ENCODE peak calls at places on chromosome 20, in four cellular contexts. K, V, P and Y are unnamed samples.

GRCh38 chr20:12699374-12700228 is 309.2 kb upstream of the SPTLC3 start:
- DNase-seq in K (no peak), V (no peak), P (no peak), Y (no peak)

GRCh38 chr20:24470031-24470781 is 777 bp downstream of the SYNDIG1 start:
- DNase-seq in K (no peak), V (peak), P (no peak), Y (no peak)

GRCh38 chr20:19775353-19776201 is 17.5 kb downstream of the RIN2 start:
- DNase-seq in K (no peak), V (no peak), P (no peak), Y (no peak)

GRCh38 chr20:2692036-2692885 is at the start of gene EBF4:
- DNase-seq in K (no peak), V (peak), P (no peak), Y (peak)

GRCh38 chr20:10611357-10611756 is 62.4 kb downstream of the JAG1 start:
- DNase-seq in K (no peak), V (peak), P (peak), Y (peak)

GRCh38 chr20:41005361-41005729 is 23.3 kb upstream of the TOP1 start:
- DNase-seq in K (no peak), V (no peak), P (no peak), Y (no peak)

GRCh38 chr20:37282558-37282957 is 6.9 kb upstream of the MANBAL start:
- DNase-seq in K (no peak), V (no peak), P (no peak), Y (no peak)

GRCh38 chr20:20317195-20318113 is 50.5 kb upstream of the INSM1 start:
- DNase-seq in K (no peak), V (no peak), P (no peak), Y (no peak)

GRCh38 chr20:4170621-4171537 is 155.5 kb upstream of the RNF24 start:
- DNase-seq in K (no peak), V (no peak), P (no peak), Y (no peak)

GRCh38 chr20:2838847-2839671 is 1.4 kb downstream of the PCED1A start:
- DNase-seq in K (no peak), V (no peak), P (no peak), Y (no peak)

GRCh38 chr20:59966428-59966827 is 8.2 kb downstream of the CDH26 start:
- DNase-seq in K (no peak), V (no peak), P (no peak), Y (no peak)

GRCh38 chr20:11686900-11687543 is 230.7 kb upstream of the BTBD3 start:
- DNase-seq in K (no peak), V (no peak), P (no peak), Y (no peak)

GRCh38 chr20:20498081-20498861 is 130.4 kb downstream of the INSM1 start:
- DNase-seq in K (no peak), V (peak), P (no peak), Y (no peak)

GRCh38 chr20:49696594-49696993 is 17.1 kb downstream of the B4GALT5 start:
- DNase-seq in K (no peak), V (no peak), P (no peak), Y (no peak)

GRCh38 chr20:49496043-49496442 is 13.6 kb upstream of the KCNB1 start:
- DNase-seq in K (no peak), V (no peak), P (no peak), Y (no peak)

GRCh38 chr20:24605937-24606455 is 136.6 kb downstream of the SYNDIG1 start:
- DNase-seq in K (no peak), V (no peak), P (no peak), Y (no peak)

GRCh38 chr20:14337400-14338171 is at the start of gene FLRT3:
- DNase-seq in K (peak), V (peak), P (peak), Y (peak)

GRCh38 chr20:9270831-9271230 is 201.9 kb downstream of the PLCB4 start:
- DNase-seq in K (no peak), V (no peak), P (no peak), Y (no peak)

GRCh38 chr20:38228436-38228835 is 32.1 kb downstream of the KIAA1755 start:
- DNase-seq in K (no peak), V (no peak), P (no peak), Y (no peak)

GRCh38 chr20:47355489-47356219 is 845 bp downstream of the ZMYND8 start:
- DNase-seq in K (no peak), V (no peak), P (no peak), Y (no peak)

GRCh38 chr20:43681468-43681942 is 14.6 kb downstream of the MYBL2 start:
- DNase-seq in K (no peak), V (no peak), P (no peak), Y (no peak)

GRCh38 chr20:50048420-50049166 is 64.4 kb downstream of the UBE2V1 start:
- DNase-seq in K (no peak), V (no peak), P (no peak), Y (no peak)

GRCh38 chr20:32570401-32571190 is 14.5 kb downstream of the NOL4L start:
- DNase-seq in K (no peak), V (no peak), P (no peak), Y (no peak)

GRCh38 chr20:59948828-59949720 is 8.9 kb downstream of the FAM217B start:
- DNase-seq in K (no peak), V (peak), P (peak), Y (no peak)

GRCh38 chr20:53492212-53492611 is 101.4 kb downstream of the ZNF217 start:
- DNase-seq in K (no peak), V (no peak), P (peak), Y (no peak)

GRCh38 chr20:32052090-32052791 is at the start of gene HCK:
- DNase-seq in K (no peak), V (peak), P (no peak), Y (peak)

GRCh38 chr20:51732454-51732791 is 35.8 kb downstream of the ATP9A start:
- DNase-seq in K (no peak), V (no peak), P (no peak), Y (no peak)

GRCh38 chr20:33166533-33167113 is 1.3 kb upstream of the BPIFA2 start:
- DNase-seq in K (no peak), V (no peak), P (no peak), Y (no peak)

GRCh38 chr20:16947346-16947943 is 199.3 kb downstream of the OTOR start:
- DNase-seq in K (no peak), V (no peak), P (no peak), Y (no peak)

GRCh38 chr20:25707695-25708094 is 11.0 kb upstream of the ZNF337 start:
- DNase-seq in K (no peak), V (no peak), P (no peak), Y (no peak)

GRCh38 chr20:10478930-10479329 is 43.8 kb downstream of the SLX4IP start:
- DNase-seq in K (no peak), V (no peak), P (no peak), Y (no peak)

GRCh38 chr20:38272398-38272797 is 11.9 kb upstream of the KIAA1755 start:
- DNase-seq in K (no peak), V (no peak), P (no peak), Y (no peak)

GRCh38 chr20:48162621-48163020 is 377.3 kb upstream of the SULF2 start:
- DNase-seq in K (no peak), V (no peak), P (no peak), Y (no peak)

GRCh38 chr20:8304124-8304800 is 172.2 kb downstream of the PLCB1 start:
- DNase-seq in K (no peak), V (no peak), P (no peak), Y (no peak)

GRCh38 chr20:36684747-36685146 is 38.8 kb upstream of the SLA2 start:
- DNase-seq in K (no peak), V (no peak), P (no peak), Y (no peak)

GRCh38 chr20:37901667-37902503 is 1.0 kb upstream of the VSTM2L start:
- DNase-seq in K (no peak), V (peak), P (peak), Y (peak)

GRCh38 chr20:58515240-58516212 is at the start of gene APCDD1L:
- DNase-seq in K (peak), V (no peak), P (no peak), Y (no peak)
- TF ChIP-seq TAF1 in K (no peak), V (no peak), P (no peak), Y (no peak)

GRCh38 chr20:444862-445426 is 17.4 kb downstream of the TBC1D20 start:
- DNase-seq in K (no peak), V (no peak), P (no peak), Y (no peak)
- TF ChIP-seq TAF1 in K (no peak), V (no peak), P (no peak), Y (no peak)

GRCh38 chr20:62822239-62822787 is 5.5 kb downstream of the COL9A3 start:
- DNase-seq in K (no peak), V (peak), P (peak), Y (no peak)

GRCh38 chr20:62823688-62824475 is 7.0 kb downstream of the COL9A3 start:
- DNase-seq in K (peak), V (no peak), P (no peak), Y (no peak)

GRCh38 chr20:62824476-62825287 is 7.8 kb downstream of the COL9A3 start:
- DNase-seq in K (no peak), V (peak), P (peak), Y (peak)

GRCh38 chr20:62821726-62822210 is 4.9 kb downstream of the COL9A3 start:
- DNase-seq in K (no peak), V (no peak), P (no peak), Y (no peak)

DNA sequence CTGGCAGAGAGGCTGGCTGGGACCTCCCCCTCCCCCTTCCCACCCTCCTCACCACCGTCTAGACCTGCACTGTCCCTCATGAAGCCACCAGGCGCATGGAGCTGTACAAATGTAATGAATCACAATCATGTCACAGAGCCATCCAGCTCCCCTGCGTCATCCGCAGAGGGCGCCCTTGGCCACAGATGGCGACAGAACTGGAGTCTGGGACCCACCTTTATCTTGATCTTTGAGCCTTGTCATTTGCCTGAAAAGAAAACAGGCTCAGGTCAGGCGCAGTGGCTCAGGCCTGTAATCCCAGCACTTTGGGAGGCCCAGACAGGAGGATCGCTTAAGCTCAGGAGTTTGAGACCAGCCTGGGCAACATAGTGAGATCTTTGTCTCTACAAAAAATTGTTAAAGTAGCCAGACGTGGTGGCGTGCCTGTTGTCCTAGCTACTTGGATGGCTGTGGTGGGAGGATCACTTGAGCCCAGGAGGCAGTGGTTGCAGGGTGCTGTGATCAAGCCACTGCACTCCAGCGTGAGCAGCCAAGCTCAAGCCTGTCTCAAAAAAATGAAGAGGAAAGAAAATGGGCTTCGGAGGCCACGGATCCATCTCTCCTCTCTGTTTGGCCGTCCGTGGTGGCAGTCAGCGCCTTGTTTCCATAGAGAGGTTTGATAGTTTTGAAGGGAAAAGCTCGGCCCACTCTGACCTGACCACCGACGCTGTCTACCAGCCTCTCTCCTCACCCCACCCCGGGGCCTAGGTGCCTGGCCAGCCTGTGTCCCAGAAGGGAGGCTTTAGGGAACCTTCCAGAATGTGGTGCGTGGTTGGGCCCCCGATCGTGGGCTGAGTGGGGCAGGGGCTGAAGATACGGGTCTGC is 6.2 kb downstream of the COL9A3 start:
- DNase-seq in K (no peak), V (peak), P (peak), Y (peak)
- TF ChIP-seq TAF1 in K (no peak), V (no peak), P (no peak), Y (no peak)

GRCh38 chr20:44765647-44766367 is 20.1 kb downstream of the KCNK15 start:
- DNase-seq in K (no peak), V (no peak), P (no peak), Y (no peak)
- TF ChIP-seq TAF1 in K (no peak), V (no peak), P (no peak), Y (no peak)

DNA sequence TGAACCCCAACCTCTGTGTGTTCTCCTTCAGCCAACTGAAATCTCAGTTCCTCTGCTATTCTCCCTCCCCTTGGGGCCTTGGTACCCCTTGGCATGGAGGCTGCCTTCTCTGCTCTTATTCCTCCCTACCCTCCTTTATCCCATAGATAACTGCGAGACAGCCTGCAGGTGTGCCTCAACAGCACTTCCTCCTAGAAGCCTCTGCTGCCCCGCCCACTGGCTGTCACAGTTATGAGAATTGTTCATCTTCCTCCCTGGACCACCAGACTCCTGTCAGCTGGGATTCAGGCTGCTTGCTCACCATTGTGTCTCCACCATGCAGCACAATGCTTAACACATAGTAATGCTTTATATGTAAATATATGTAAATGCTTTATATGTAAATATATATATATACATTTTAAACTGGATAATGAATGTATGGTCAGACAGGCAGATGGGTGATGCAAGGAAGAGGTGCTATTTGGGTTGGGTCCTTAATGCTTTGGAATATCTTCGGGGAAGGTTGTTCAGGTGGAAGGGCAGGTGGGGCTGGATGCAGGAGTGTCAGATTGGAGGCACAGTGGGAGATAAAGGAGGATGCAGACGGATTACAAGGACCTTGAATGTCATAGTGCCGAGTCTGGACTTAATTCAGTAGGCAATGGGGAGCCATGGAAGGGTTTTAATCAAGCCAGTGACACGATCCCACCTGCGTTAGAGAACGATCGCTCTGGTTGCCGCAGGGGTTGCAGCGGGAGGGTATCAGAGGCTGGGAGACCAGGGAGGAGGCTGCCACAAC is 4.9 kb downstream of the CDH22 start:
- DNase-seq in K (no peak), V (no peak), P (no peak), Y (no peak)
- TF ChIP-seq TAF1 in K (no peak), V (no peak), P (no peak), Y (no peak)

GRCh38 chr20:57570898-57571297 is 10.0 kb downstream of the PCK1 start:
- DNase-seq in K (no peak), V (no peak), P (no peak), Y (no peak)
- TF ChIP-seq TAF1 in K (no peak), V (no peak), P (no peak), Y (no peak)